ENCODE peak calls at places on chromosomes 4 and X, in nine cellular contexts. A is cardiac muscle cell; I is aorta; Q is CD8-positive, alpha-beta T cell; O is tibial artery; K is H9; M is K562; F is left ventricle myocardium inferior; E is A549. U is an unnamed sample.

GRCh38 chr4:72701987-72702819 is 133.2 kb upstream of the ADAMTS3 start:
- DNase-seq in A (peak; percentile 68), I (no peak), M (peak; percentile 65), Q (no peak), F (no peak), E (peak; percentile 45), O (peak; percentile 25), K (no peak), U (no peak)

GRCh38 chr4:16727218-16727617 is 171.2 kb downstream of the LDB2 start:
- DNase-seq in M (no peak), K (no peak), A (no peak), E (no peak), Q (no peak), F (no peak), I (no peak), O (no peak), U (no peak)

GRCh38 chr4:139892973-139893736 is 227.5 kb downstream of the MGST2 start:
- DNase-seq in I (no peak), O (no peak), F (no peak), M (no peak), K (no peak), A (no peak), Q (no peak), E (no peak), U (no peak)

GRCh38 chr4:137572647-137573046 is 40.4 kb upstream of the PCDH18 start:
- DNase-seq in O (no peak), E (no peak), A (no peak), K (no peak), F (no peak), Q (no peak), M (no peak), I (no peak), U (peak; percentile 43)

GRCh38 chrX:41759817-41760216 is 35.8 kb downstream of the GPR82 start:
- DNase-seq in A (peak; percentile 38), I (no peak), K (no peak), M (peak; percentile 13), E (peak; percentile 31), O (no peak), F (no peak), Q (no peak), U (no peak)

GRCh38 chr4:15894923-15895411 is 43.6 kb downstream of the FGFBP1 start:
- DNase-seq in I (no peak), K (no peak), Q (no peak), A (no peak), E (peak; percentile 33), O (no peak), M (no peak), F (no peak), U (no peak)

GRCh38 chr4:3293410-3294391 is 880 bp downstream of the RGS12 start:
- DNase-seq in Q (no peak), I (peak; percentile 49), O (no peak), A (no peak), E (no peak), F (no peak), M (no peak), K (peak; percentile 34), U (no peak)

GRCh38 chrX:9816094-9816700 is 30.0 kb downstream of the SHROOM2 start:
- DNase-seq in F (no peak), K (no peak), M (no peak), I (no peak), O (no peak), E (no peak), A (no peak), Q (no peak), U (no peak)

GRCh38 chr4:1403177-1403583 is 3.1 kb downstream of the NKX1-1 start:
- DNase-seq in Q (no peak), A (no peak), M (no peak), K (peak; percentile 46), I (peak; percentile 34), E (no peak), O (no peak), F (no peak), U (no peak)

GRCh38 chrX:13398073-13398823 is 78.4 kb upstream of the ATXN3L start:
- DNase-seq in I (peak; percentile 79), M (peak; percentile 17), A (no peak), K (no peak), Q (no peak), O (peak; percentile 54), E (peak; percentile 99), F (no peak), U (peak; percentile 66)

GRCh38 chr4:54659213-54660144 is 1.7 kb downstream of the KIT start:
- DNase-seq in I (no peak), K (no peak), O (no peak), E (no peak), F (no peak), M (peak; percentile 16), Q (no peak), A (peak; percentile 47), U (no peak)

GRCh38 chr4:155319506-155319905 is 57.3 kb downstream of the MAP9 start:
- DNase-seq in Q (no peak), A (no peak), E (no peak), M (no peak), F (no peak), I (no peak), K (no peak), O (no peak), U (no peak)

GRCh38 chrX:87805829-87806490 is 288.4 kb downstream of the KLHL4 start:
- DNase-seq in Q (no peak), I (no peak), F (no peak), A (peak; percentile 53), E (no peak), K (no peak), M (no peak), O (no peak), U (no peak)

GRCh38 chr4:38529189-38530115 is 134.5 kb upstream of the KLF3 start:
- DNase-seq in M (peak; percentile 91), E (no peak), F (peak; percentile 20), I (peak; percentile 64), O (no peak), Q (no peak), K (no peak), A (no peak), U (no peak)

GRCh38 chrX:130741151-130741550 is 161.9 kb downstream of the ENOX2 start:
- DNase-seq in F (no peak), A (no peak), K (no peak), O (no peak), I (no peak), E (no peak), M (no peak), Q (no peak), U (no peak)

GRCh38 chrX:130746077-130746476 is 156.9 kb downstream of the ENOX2 start:
- DNase-seq in Q (no peak), K (no peak), E (no peak), M (no peak), F (no peak), I (no peak), O (no peak), A (no peak), U (no peak)

GRCh38 chrX:130741584-130741983 is 161.4 kb downstream of the ENOX2 start:
- DNase-seq in E (no peak), M (no peak), A (no peak), K (no peak), O (no peak), I (no peak), Q (no peak), F (no peak), U (no peak)

DNA sequence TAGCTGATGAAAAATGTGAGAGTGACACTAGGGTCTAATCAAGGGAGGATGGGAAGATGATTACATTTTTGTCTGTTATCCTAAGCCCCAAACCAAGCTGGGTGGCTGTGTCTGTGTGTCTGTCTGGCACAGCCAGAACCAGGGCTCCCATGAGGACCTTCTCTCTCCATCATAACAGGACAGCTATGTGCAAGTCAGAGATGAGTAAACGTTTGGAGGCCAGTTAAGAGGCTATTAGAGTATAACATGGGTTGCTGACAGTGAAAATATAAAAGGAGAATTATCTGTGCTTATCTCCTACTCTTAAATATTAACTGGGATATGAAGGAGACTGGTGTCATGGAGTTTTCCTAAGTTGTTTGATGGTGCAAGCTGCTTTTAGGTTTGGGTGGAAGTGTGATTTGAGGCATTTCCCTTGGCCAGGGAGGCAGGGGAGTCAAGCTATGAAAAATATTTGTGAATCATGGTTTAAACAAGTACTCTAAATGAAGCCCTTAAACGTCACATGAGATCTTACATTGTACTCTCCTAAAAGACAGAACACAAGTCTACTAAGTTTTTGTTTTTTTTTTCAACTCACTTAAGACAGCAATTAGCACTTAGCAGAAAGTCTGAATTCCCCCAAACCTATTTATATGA is 156.2 kb downstream of the ENOX2 start:
- DNase-seq in F (no peak), M (no peak), E (no peak), A (no peak), K (no peak), I (no peak), Q (no peak), O (no peak), U (no peak)
- H3K27ac ChIP-seq in F (no peak overlapping the region), M (no peak overlapping the region), E (no peak overlapping the region), A (no peak overlapping the region), K (no peak overlapping the region), I (peak overlapping the region; percentile 71), Q (no peak overlapping the region), O (peak overlapping the region; percentile 22), U (no peak overlapping the region)

DNA sequence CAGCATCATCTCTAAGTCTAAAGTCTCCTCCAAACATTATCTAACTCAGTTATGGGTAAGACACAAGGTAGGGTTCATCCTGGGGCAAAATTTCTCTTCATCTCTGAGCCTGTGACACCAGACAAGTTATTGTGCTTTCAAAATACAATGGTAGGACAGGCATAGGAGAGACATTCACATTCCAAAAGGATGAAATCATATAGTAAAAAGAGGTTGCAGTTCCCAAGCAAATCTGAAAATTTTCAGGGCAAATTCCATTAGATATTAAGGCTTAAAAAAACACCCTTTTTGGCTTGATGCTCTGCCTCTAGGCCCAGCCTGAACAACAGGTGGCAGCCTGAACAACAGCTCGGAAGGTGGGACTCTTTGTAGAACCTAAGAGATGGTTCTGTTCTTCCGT is 448.3 kb upstream of the SLIT2 start:
- DNase-seq in M (no peak), E (no peak), F (no peak), I (no peak), A (no peak), K (no peak), O (no peak), Q (no peak), U (no peak)
- H3K9me3 ChIP-seq in M (no peaks in the 10 kb centered on the region), E (no peaks in the 10 kb centered on the region), F (no peaks in the 10 kb centered on the region), I (no peaks in the 10 kb centered on the region), A (no peaks in the 10 kb centered on the region), K (no peaks in the 10 kb centered on the region), O (no peaks in the 10 kb centered on the region), Q (no peaks in the 10 kb centered on the region), U (no peaks in the 10 kb centered on the region)

GRCh38 chr4:51884606-51885005 is 41.7 kb downstream of the DCUN1D4 start:
- DNase-seq in Q (no peak), F (no peak), A (no peak), K (peak; percentile 56), O (no peak), I (no peak), E (no peak), M (no peak), U (no peak)
- H3K27ac ChIP-seq in Q (no peak overlapping the region), F (no peak overlapping the region), A (peak overlapping the region; percentile 31), K (no peak overlapping the region), O (no peak overlapping the region), I (no peak overlapping the region), E (no peak overlapping the region), M (no peak overlapping the region), U (no peak overlapping the region)

GRCh38 chrX:82627568-82627967 is 880.5 kb upstream of the POU3F4 start:
- DNase-seq in I (no peak), A (no peak), M (no peak), K (no peak), E (no peak), Q (no peak), F (no peak), O (no peak), U (no peak)

DNA sequence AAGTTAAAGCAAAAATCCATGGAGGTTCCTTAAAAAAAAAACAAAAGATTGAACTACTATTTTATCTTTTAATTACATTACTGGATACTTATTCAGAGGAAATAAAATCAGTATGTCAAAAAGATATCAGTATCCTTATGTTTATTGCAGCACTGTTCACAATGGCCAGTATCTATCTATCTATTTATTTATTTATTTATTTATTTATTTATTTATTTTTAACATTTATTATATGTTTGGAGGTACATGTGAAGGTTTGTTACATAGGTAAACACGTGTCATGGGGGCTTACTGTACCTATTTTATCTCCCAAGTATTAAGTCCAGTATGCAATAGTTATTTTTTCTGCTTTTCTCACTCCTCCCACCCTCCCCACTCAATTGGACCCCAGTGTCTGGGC is 881.1 kb upstream of the POU3F4 start:
- DNase-seq in K (no peak), E (no peak), A (no peak), M (no peak), Q (no peak), O (no peak), I (no peak), F (no peak), U (no peak)
- H3K9me3 ChIP-seq in K (peaks cover 16% of the 10 kb centered on the region), E (no peaks in the 10 kb centered on the region), A (no peaks in the 10 kb centered on the region), M (no peaks in the 10 kb centered on the region), Q (no peaks in the 10 kb centered on the region), O (peaks cover 9% of the 10 kb centered on the region), I (no peaks in the 10 kb centered on the region), F (peaks cover 10% of the 10 kb centered on the region), U (no peaks in the 10 kb centered on the region)

U was measured in suprapubic skin.